ENCODE peak calls at places on chromosomes 11 and 22, in eight cellular contexts. One of them, this sample, is unnamed.
A peak's percentile ranks its signal among the peaks of the same experiment; 100 is the strongest.

GRCh38 chr11:115527534-115528125 is 23.4 kb upstream of the CADM1 start:
- DNase-seq in adipocyte: no peak
- DNase-seq in neuronal stem cell: peak; percentile 30
- DNase-seq in right atrium auricular region: no peak
- DNase-seq in heart right ventricle: no peak
- DNase-seq in mesendoderm: peak; percentile 86
- DNase-seq in SJSA1: no peak
- DNase-seq in psoas muscle: no peak
- DNase-seq in this sample: no peak

GRCh38 chr11:79422866-79423265 is 18.0 kb downstream of the TENM4 start:
- DNase-seq in adipocyte: no peak
- DNase-seq in neuronal stem cell: no peak
- DNase-seq in right atrium auricular region: no peak
- DNase-seq in heart right ventricle: no peak
- DNase-seq in mesendoderm: peak; percentile 62
- DNase-seq in SJSA1: no peak
- DNase-seq in psoas muscle: no peak
- DNase-seq in this sample: no peak

GRCh38 chr22:25447067-25447688 is 117.3 kb upstream of the GRK3 start:
- DNase-seq in adipocyte: no peak
- DNase-seq in neuronal stem cell: no peak
- DNase-seq in right atrium auricular region: no peak
- DNase-seq in heart right ventricle: no peak
- DNase-seq in mesendoderm: no peak
- DNase-seq in SJSA1: no peak
- DNase-seq in psoas muscle: no peak
- DNase-seq in this sample: no peak

GRCh38 chr11:46675288-46675851 is 25.0 kb downstream of the ARHGAP1 start:
- DNase-seq in adipocyte: peak; percentile 80
- DNase-seq in neuronal stem cell: no peak
- DNase-seq in right atrium auricular region: peak; percentile 87
- DNase-seq in heart right ventricle: peak; percentile 56
- DNase-seq in mesendoderm: peak; percentile 65
- DNase-seq in SJSA1: no peak
- DNase-seq in psoas muscle: peak; percentile 86
- DNase-seq in this sample: no peak

GRCh38 chr22:50694766-50695420 is 22.3 kb downstream of the SHANK3 start:
- DNase-seq in adipocyte: no peak
- DNase-seq in neuronal stem cell: no peak
- DNase-seq in right atrium auricular region: no peak
- DNase-seq in heart right ventricle: no peak
- DNase-seq in mesendoderm: no peak
- DNase-seq in SJSA1: no peak
- DNase-seq in psoas muscle: peak; percentile 31
- DNase-seq in this sample: no peak

GRCh38 chr11:67262731-67263675 is 3.3 kb upstream of the GRK2 start:
- DNase-seq in adipocyte: peak; percentile 91
- DNase-seq in neuronal stem cell: no peak
- DNase-seq in right atrium auricular region: peak; percentile 83
- DNase-seq in heart right ventricle: peak; percentile 87
- DNase-seq in mesendoderm: peak; percentile 85
- DNase-seq in SJSA1: peak; percentile 95
- DNase-seq in psoas muscle: peak; percentile 90
- DNase-seq in this sample: peak; percentile 40

GRCh38 chr11:65662247-65662801 is 392 bp downstream of the RELA start:
- DNase-seq in adipocyte: peak; percentile 38
- DNase-seq in neuronal stem cell: no peak
- DNase-seq in right atrium auricular region: no peak
- DNase-seq in heart right ventricle: no peak
- DNase-seq in mesendoderm: no peak
- DNase-seq in SJSA1: peak; percentile 61
- DNase-seq in psoas muscle: no peak
- DNase-seq in this sample: no peak

GRCh38 chr22:32801001-32801435 is 487 bp upstream of the TIMP3 start:
- DNase-seq in adipocyte: peak; percentile 36
- DNase-seq in neuronal stem cell: no peak
- DNase-seq in right atrium auricular region: no peak
- DNase-seq in heart right ventricle: no peak
- DNase-seq in mesendoderm: no peak
- DNase-seq in SJSA1: no peak
- DNase-seq in psoas muscle: no peak
- DNase-seq in this sample: no peak

GRCh38 chr11:1335811-1336761 is 26.7 kb upstream of the TOLLIP start:
- DNase-seq in adipocyte: peak; percentile 93
- DNase-seq in neuronal stem cell: peak; percentile 77
- DNase-seq in right atrium auricular region: peak; percentile 92
- DNase-seq in heart right ventricle: peak; percentile 49
- DNase-seq in mesendoderm: peak; percentile 81
- DNase-seq in SJSA1: no peak
- DNase-seq in psoas muscle: peak; percentile 92
- DNase-seq in this sample: peak; percentile 55

GRCh38 chr22:49643466-49643865 is 184.2 kb downstream of the BRD1 start:
- DNase-seq in adipocyte: no peak
- DNase-seq in neuronal stem cell: no peak
- DNase-seq in right atrium auricular region: no peak
- DNase-seq in heart right ventricle: no peak
- DNase-seq in mesendoderm: no peak
- DNase-seq in SJSA1: no peak
- DNase-seq in psoas muscle: no peak
- DNase-seq in this sample: no peak

GRCh38 chr22:49642331-49642730 is 185.3 kb downstream of the BRD1 start:
- DNase-seq in adipocyte: no peak
- DNase-seq in neuronal stem cell: no peak
- DNase-seq in right atrium auricular region: no peak
- DNase-seq in heart right ventricle: no peak
- DNase-seq in mesendoderm: no peak
- DNase-seq in SJSA1: no peak
- DNase-seq in psoas muscle: no peak
- DNase-seq in this sample: no peak

GRCh38 chr22:49645257-49645656 is 182.4 kb downstream of the BRD1 start:
- DNase-seq in adipocyte: no peak
- DNase-seq in neuronal stem cell: no peak
- DNase-seq in right atrium auricular region: no peak
- DNase-seq in heart right ventricle: no peak
- DNase-seq in mesendoderm: no peak
- DNase-seq in SJSA1: no peak
- DNase-seq in psoas muscle: no peak
- DNase-seq in this sample: no peak

GRCh38 chr22:49642741-49643140 is 184.9 kb downstream of the BRD1 start:
- DNase-seq in adipocyte: no peak
- DNase-seq in neuronal stem cell: no peak
- DNase-seq in right atrium auricular region: no peak
- DNase-seq in heart right ventricle: no peak
- DNase-seq in mesendoderm: no peak
- DNase-seq in SJSA1: no peak
- DNase-seq in psoas muscle: no peak
- DNase-seq in this sample: no peak

GRCh38 chr22:49643998-49644397 is 183.7 kb downstream of the BRD1 start:
- DNase-seq in adipocyte: no peak
- DNase-seq in neuronal stem cell: no peak
- DNase-seq in right atrium auricular region: no peak
- DNase-seq in heart right ventricle: no peak
- DNase-seq in mesendoderm: no peak
- DNase-seq in SJSA1: no peak
- DNase-seq in psoas muscle: no peak
- DNase-seq in this sample: no peak
- H3K27me3 ChIP-seq in adipocyte: no peaks in the 10 kb centered on the region
- H3K27me3 ChIP-seq in neuronal stem cell: no peaks in the 10 kb centered on the region
- H3K27me3 ChIP-seq in right atrium auricular region: no peaks in the 10 kb centered on the region
- H3K27me3 ChIP-seq in heart right ventricle: no peaks in the 10 kb centered on the region
- H3K27me3 ChIP-seq in mesendoderm: no peaks in the 10 kb centered on the region
- H3K27me3 ChIP-seq in SJSA1: peaks cover under 1% of the 10 kb centered on the region
- H3K27me3 ChIP-seq in psoas muscle: no peaks in the 10 kb centered on the region
- H3K27me3 ChIP-seq in this sample: no peaks in the 10 kb centered on the region

GRCh38 chr11:74084796-74085541 is 76.1 kb upstream of the UCP3 start:
- DNase-seq in adipocyte: peak; percentile 29
- DNase-seq in neuronal stem cell: no peak
- DNase-seq in right atrium auricular region: no peak
- DNase-seq in heart right ventricle: no peak
- DNase-seq in mesendoderm: no peak
- DNase-seq in SJSA1: no peak
- DNase-seq in psoas muscle: no peak
- DNase-seq in this sample: no peak

GRCh38 chr11:74086242-74086884 is 77.5 kb upstream of the UCP3 start:
- DNase-seq in adipocyte: no peak
- DNase-seq in neuronal stem cell: no peak
- DNase-seq in right atrium auricular region: no peak
- DNase-seq in heart right ventricle: no peak
- DNase-seq in mesendoderm: no peak
- DNase-seq in SJSA1: no peak
- DNase-seq in psoas muscle: no peak
- DNase-seq in this sample: no peak

GRCh38 chr11:74085542-74085892 is 76.6 kb upstream of the UCP3 start:
- DNase-seq in adipocyte: no peak
- DNase-seq in neuronal stem cell: no peak
- DNase-seq in right atrium auricular region: no peak
- DNase-seq in heart right ventricle: no peak
- DNase-seq in mesendoderm: no peak
- DNase-seq in SJSA1: no peak
- DNase-seq in psoas muscle: no peak
- DNase-seq in this sample: no peak

DNA sequence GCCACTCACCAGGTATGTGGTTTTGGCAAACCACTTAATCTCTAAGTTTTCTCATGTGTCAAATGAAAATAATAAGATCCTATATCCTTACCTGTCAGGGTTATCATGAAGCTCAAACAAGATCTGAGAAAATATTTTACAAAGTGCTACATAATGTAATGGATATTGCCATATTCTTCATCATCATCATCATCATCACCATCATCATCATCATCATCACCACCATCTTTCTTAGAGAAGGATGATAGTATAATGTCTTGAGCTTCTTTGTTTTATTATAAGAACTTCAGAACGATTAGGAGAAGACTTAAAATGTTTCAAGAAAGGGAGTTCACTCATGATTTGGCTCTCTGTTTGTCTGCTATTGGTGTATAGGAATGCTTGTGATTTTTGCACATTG is 72.5 kb upstream of the UCP3 start:
- DNase-seq in adipocyte: no peak
- DNase-seq in neuronal stem cell: no peak
- DNase-seq in right atrium auricular region: no peak
- DNase-seq in heart right ventricle: no peak
- DNase-seq in mesendoderm: no peak
- DNase-seq in SJSA1: no peak
- DNase-seq in psoas muscle: no peak
- DNase-seq in this sample: no peak
- H3K36me3 ChIP-seq in adipocyte: peaks cover 20% of the 10 kb centered on the region
- H3K36me3 ChIP-seq in neuronal stem cell: peaks cover 77% of the 10 kb centered on the region
- H3K36me3 ChIP-seq in right atrium auricular region: peaks cover 30% of the 10 kb centered on the region
- H3K36me3 ChIP-seq in heart right ventricle: peaks cover 81% of the 10 kb centered on the region
- H3K36me3 ChIP-seq in mesendoderm: no peaks in the 10 kb centered on the region
- H3K36me3 ChIP-seq in SJSA1: peaks cover 3% of the 10 kb centered on the region
- H3K36me3 ChIP-seq in psoas muscle: peaks cover 3% of the 10 kb centered on the region
- H3K36me3 ChIP-seq in this sample: peaks cover 16% of the 10 kb centered on the region

GRCh38 chr22:49197500-49197899 is 630.2 kb downstream of the BRD1 start:
- DNase-seq in adipocyte: no peak
- DNase-seq in neuronal stem cell: no peak
- DNase-seq in right atrium auricular region: no peak
- DNase-seq in heart right ventricle: no peak
- DNase-seq in mesendoderm: peak; percentile 18
- DNase-seq in SJSA1: no peak
- DNase-seq in psoas muscle: no peak
- DNase-seq in this sample: no peak

GRCh38 chr22:49199224-49199623 is 628.4 kb downstream of the BRD1 start:
- DNase-seq in adipocyte: no peak
- DNase-seq in neuronal stem cell: no peak
- DNase-seq in right atrium auricular region: no peak
- DNase-seq in heart right ventricle: no peak
- DNase-seq in mesendoderm: no peak
- DNase-seq in SJSA1: peak; percentile 16
- DNase-seq in psoas muscle: no peak
- DNase-seq in this sample: no peak

GRCh38 chr22:49201046-49201970 is 626.4 kb downstream of the BRD1 start:
- DNase-seq in adipocyte: no peak
- DNase-seq in neuronal stem cell: no peak
- DNase-seq in right atrium auricular region: peak; percentile 16
- DNase-seq in heart right ventricle: no peak
- DNase-seq in mesendoderm: no peak
- DNase-seq in SJSA1: peak; percentile 29
- DNase-seq in psoas muscle: no peak
- DNase-seq in this sample: no peak

GRCh38 chr22:49197986-49198704 is 629.5 kb downstream of the BRD1 start:
- DNase-seq in adipocyte: no peak
- DNase-seq in neuronal stem cell: no peak
- DNase-seq in right atrium auricular region: no peak
- DNase-seq in heart right ventricle: no peak
- DNase-seq in mesendoderm: no peak
- DNase-seq in SJSA1: peak; percentile 34
- DNase-seq in psoas muscle: no peak
- DNase-seq in this sample: no peak

DNA sequence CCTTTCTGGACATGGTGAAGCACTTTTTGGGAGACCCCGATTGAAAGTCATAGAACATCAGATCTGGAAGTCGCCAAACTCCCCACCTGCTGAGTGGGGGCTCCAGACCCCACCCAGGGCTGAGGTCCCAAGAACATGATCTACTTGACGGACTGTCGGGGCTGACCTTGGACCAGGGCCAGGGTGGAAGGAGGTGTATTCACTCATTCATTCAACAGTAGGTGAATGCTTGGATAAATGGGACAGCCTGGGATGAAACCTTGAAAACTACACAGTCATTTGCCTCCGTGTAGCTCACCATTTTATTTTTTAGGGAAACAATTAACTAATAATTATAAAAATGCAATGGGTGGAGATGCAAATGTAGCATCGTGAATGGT is 629.0 kb downstream of the BRD1 start:
- DNase-seq in adipocyte: no peak
- DNase-seq in neuronal stem cell: no peak
- DNase-seq in right atrium auricular region: no peak
- DNase-seq in heart right ventricle: no peak
- DNase-seq in mesendoderm: no peak
- DNase-seq in SJSA1: peak; percentile 27
- DNase-seq in psoas muscle: no peak
- DNase-seq in this sample: no peak
- H3K27me3 ChIP-seq in adipocyte: no peaks in the 10 kb centered on the region
- H3K27me3 ChIP-seq in neuronal stem cell: no peaks in the 10 kb centered on the region
- H3K27me3 ChIP-seq in right atrium auricular region: no peaks in the 10 kb centered on the region
- H3K27me3 ChIP-seq in heart right ventricle: peaks cover 11% of the 10 kb centered on the region
- H3K27me3 ChIP-seq in mesendoderm: no peaks in the 10 kb centered on the region
- H3K27me3 ChIP-seq in SJSA1: no peaks in the 10 kb centered on the region
- H3K27me3 ChIP-seq in psoas muscle: no peaks in the 10 kb centered on the region
- H3K27me3 ChIP-seq in this sample: no peaks in the 10 kb centered on the region

GRCh38 chr22:30934053-30934452 is 34.5 kb downstream of the MORC2 start:
- DNase-seq in adipocyte: no peak
- DNase-seq in neuronal stem cell: no peak
- DNase-seq in right atrium auricular region: no peak
- DNase-seq in heart right ventricle: no peak
- DNase-seq in mesendoderm: no peak
- DNase-seq in SJSA1: no peak
- DNase-seq in psoas muscle: no peak
- DNase-seq in this sample: no peak
- H3K36me3 ChIP-seq in adipocyte: peaks cover 94% of the 10 kb centered on the region
- H3K36me3 ChIP-seq in neuronal stem cell: peaks cover 96% of the 10 kb centered on the region
- H3K36me3 ChIP-seq in right atrium auricular region: peaks cover 98% of the 10 kb centered on the region
- H3K36me3 ChIP-seq in heart right ventricle: peaks cover 100% of the 10 kb centered on the region
- H3K36me3 ChIP-seq in mesendoderm: peaks cover 36% of the 10 kb centered on the region
- H3K36me3 ChIP-seq in SJSA1: peaks cover 94% of the 10 kb centered on the region
- H3K36me3 ChIP-seq in psoas muscle: peaks cover 18% of the 10 kb centered on the region
- H3K36me3 ChIP-seq in this sample: peaks cover 75% of the 10 kb centered on the region

DNA sequence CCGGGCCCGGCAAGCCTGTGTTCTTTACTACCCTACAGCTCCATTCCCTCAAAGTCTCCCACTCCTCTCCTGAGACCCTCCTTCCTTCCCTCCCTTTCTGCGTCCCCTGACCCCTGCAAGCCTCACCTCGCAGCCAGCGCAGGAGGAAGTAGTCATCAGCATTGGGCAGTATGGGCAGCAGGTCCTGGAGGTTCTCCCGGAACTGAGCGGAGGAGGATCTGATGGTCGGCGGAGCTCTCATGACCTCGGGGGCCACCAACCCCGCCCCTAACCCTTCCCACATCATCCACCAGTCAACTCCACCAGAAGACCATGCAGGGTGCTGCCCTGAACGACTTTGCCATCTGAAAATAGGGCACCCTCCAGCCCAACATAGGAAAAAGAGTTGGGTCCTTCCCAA is 1.9 kb downstream of the SEC14L4 start:
- DNase-seq in adipocyte: no peak
- DNase-seq in neuronal stem cell: no peak
- DNase-seq in right atrium auricular region: no peak
- DNase-seq in heart right ventricle: no peak
- DNase-seq in mesendoderm: no peak
- DNase-seq in SJSA1: no peak
- DNase-seq in psoas muscle: no peak
- DNase-seq in this sample: no peak
- H3K27me3 ChIP-seq in adipocyte: peaks cover 15% of the 10 kb centered on the region
- H3K27me3 ChIP-seq in neuronal stem cell: peaks cover 3% of the 10 kb centered on the region
- H3K27me3 ChIP-seq in right atrium auricular region: peaks cover 12% of the 10 kb centered on the region
- H3K27me3 ChIP-seq in heart right ventricle: peaks cover 80% of the 10 kb centered on the region
- H3K27me3 ChIP-seq in mesendoderm: no peaks in the 10 kb centered on the region
- H3K27me3 ChIP-seq in SJSA1: peaks cover 61% of the 10 kb centered on the region
- H3K27me3 ChIP-seq in psoas muscle: no peaks in the 10 kb centered on the region
- H3K27me3 ChIP-seq in this sample: no peaks in the 10 kb centered on the region

This sample was measured in thoracic aorta.